ENCODE peak calls at places on chromosome 15, in six cellular contexts. One of them, this sample, is unnamed.

GRCh38 chr15:57769266-57769665 is 62.8 kb downstream of the POLR2M start:
- DNase-seq in CD8-positive, alpha-beta T cell: no peak
- DNase-seq in CD4-positive, alpha-beta T cell: no peak
- DNase-seq in spleen: no peak
- DNase-seq in nephron progenitor cell: no peak
- DNase-seq in GM20000: no peak
- DNase-seq in this sample: no peak

GRCh38 chr15:68679961-68680371 is 101.2 kb downstream of the CORO2B start:
- DNase-seq in CD4-positive, alpha-beta T cell: no peak
- DNase-seq in nephron progenitor cell: no peak
- DNase-seq in CD8-positive, alpha-beta T cell: no peak
- DNase-seq in spleen: no peak
- DNase-seq in GM20000: no peak
- DNase-seq in this sample: no peak

GRCh38 chr15:89358435-89358754 is 23.8 kb upstream of the POLG start:
- DNase-seq in CD8-positive, alpha-beta T cell: no peak
- DNase-seq in spleen: no peak
- DNase-seq in GM20000: no peak
- DNase-seq in nephron progenitor cell: no peak
- DNase-seq in CD4-positive, alpha-beta T cell: no peak
- DNase-seq in this sample: no peak

GRCh38 chr15:88888719-88889118 is 6.6 kb downstream of the HAPLN3 start:
- DNase-seq in nephron progenitor cell: no peak
- DNase-seq in spleen: no peak
- DNase-seq in GM20000: no peak
- DNase-seq in CD8-positive, alpha-beta T cell: no peak
- DNase-seq in CD4-positive, alpha-beta T cell: no peak
- DNase-seq in this sample: no peak

GRCh38 chr15:80492409-80492808 is 88.2 kb downstream of the ARNT2 start:
- DNase-seq in CD4-positive, alpha-beta T cell: no peak
- DNase-seq in nephron progenitor cell: no peak
- DNase-seq in CD8-positive, alpha-beta T cell: no peak
- DNase-seq in GM20000: no peak
- DNase-seq in spleen: no peak
- DNase-seq in this sample: no peak

GRCh38 chr15:77832874-77833273 is 200.2 kb upstream of the LINGO1 start:
- DNase-seq in nephron progenitor cell: no peak
- DNase-seq in spleen: peak
- DNase-seq in GM20000: no peak
- DNase-seq in CD4-positive, alpha-beta T cell: no peak
- DNase-seq in CD8-positive, alpha-beta T cell: no peak
- DNase-seq in this sample: no peak

GRCh38 chr15:38707802-38708671 is 143.4 kb upstream of the RASGRP1 start:
- DNase-seq in spleen: no peak
- DNase-seq in GM20000: peak
- DNase-seq in nephron progenitor cell: peak
- DNase-seq in CD8-positive, alpha-beta T cell: peak
- DNase-seq in CD4-positive, alpha-beta T cell: peak
- DNase-seq in this sample: peak

GRCh38 chr15:52658955-52659354 is 20.2 kb downstream of the ATOSA start:
- DNase-seq in CD4-positive, alpha-beta T cell: peak
- DNase-seq in spleen: no peak
- DNase-seq in GM20000: peak
- DNase-seq in CD8-positive, alpha-beta T cell: peak
- DNase-seq in nephron progenitor cell: no peak
- DNase-seq in this sample: no peak

GRCh38 chr15:71677766-71678165 is 132.6 kb upstream of the NR2E3 start:
- DNase-seq in nephron progenitor cell: no peak
- DNase-seq in CD8-positive, alpha-beta T cell: no peak
- DNase-seq in spleen: no peak
- DNase-seq in CD4-positive, alpha-beta T cell: no peak
- DNase-seq in GM20000: no peak
- DNase-seq in this sample: no peak

GRCh38 chr15:69853572-69853971 is 244.1 kb downstream of the TLE3 start:
- DNase-seq in GM20000: no peak
- DNase-seq in CD4-positive, alpha-beta T cell: no peak
- DNase-seq in spleen: peak
- DNase-seq in nephron progenitor cell: no peak
- DNase-seq in CD8-positive, alpha-beta T cell: no peak
- DNase-seq in this sample: no peak

GRCh38 chr15:82709081-82709420 is 624 bp downstream of the AP3B2 start:
- DNase-seq in GM20000: no peak
- DNase-seq in nephron progenitor cell: no peak
- DNase-seq in spleen: no peak
- DNase-seq in CD4-positive, alpha-beta T cell: no peak
- DNase-seq in CD8-positive, alpha-beta T cell: no peak
- DNase-seq in this sample: no peak

GRCh38 chr15:92617197-92618037 is 38.2 kb downstream of the FAM174B start:
- DNase-seq in CD4-positive, alpha-beta T cell: no peak
- DNase-seq in nephron progenitor cell: no peak
- DNase-seq in spleen: no peak
- DNase-seq in GM20000: no peak
- DNase-seq in CD8-positive, alpha-beta T cell: no peak
- DNase-seq in this sample: no peak

GRCh38 chr15:36612063-36612788 is 32.8 kb downstream of the CDIN1 start:
- DNase-seq in spleen: no peak
- DNase-seq in CD8-positive, alpha-beta T cell: no peak
- DNase-seq in nephron progenitor cell: no peak
- DNase-seq in CD4-positive, alpha-beta T cell: no peak
- DNase-seq in GM20000: no peak
- DNase-seq in this sample: no peak

GRCh38 chr15:100902436-100903190 is 16.5 kb upstream of the LRRK1 start:
- DNase-seq in spleen: peak
- DNase-seq in GM20000: no peak
- DNase-seq in CD8-positive, alpha-beta T cell: no peak
- DNase-seq in nephron progenitor cell: no peak
- DNase-seq in CD4-positive, alpha-beta T cell: no peak
- DNase-seq in this sample: no peak

DNA sequence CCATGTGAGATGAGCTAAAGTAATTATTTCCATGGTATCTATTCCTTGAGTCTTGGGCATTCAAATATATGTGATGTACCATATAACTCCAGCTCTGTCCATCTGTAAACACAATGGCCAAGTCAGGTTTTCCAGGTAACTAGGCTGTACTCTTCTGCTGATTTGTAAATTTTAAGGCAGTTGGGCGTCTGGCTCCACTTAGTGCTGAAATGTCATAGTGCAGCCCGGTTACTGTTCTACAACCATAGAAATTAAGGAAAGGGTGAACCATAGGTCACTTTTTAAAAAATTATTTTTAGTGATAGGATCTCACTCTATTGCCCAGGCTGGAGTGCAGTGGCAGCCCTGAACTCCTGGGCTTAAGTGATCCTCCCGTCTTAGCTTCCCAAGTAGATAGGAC is 44.7 kb upstream of the GOLM2 start:
- DNase-seq in CD8-positive, alpha-beta T cell: no peak
- DNase-seq in spleen: no peak
- DNase-seq in nephron progenitor cell: no peak
- DNase-seq in CD4-positive, alpha-beta T cell: no peak
- DNase-seq in GM20000: no peak
- DNase-seq in this sample: no peak
- TF ChIP-seq CTCF in CD8-positive, alpha-beta T cell: no peak
- TF ChIP-seq CTCF in spleen: no peak
- TF ChIP-seq CTCF in nephron progenitor cell: no peak
- TF ChIP-seq CTCF in CD4-positive, alpha-beta T cell: no peak
- TF ChIP-seq CTCF in GM20000: no peak
- TF ChIP-seq CTCF in this sample: peak

DNA sequence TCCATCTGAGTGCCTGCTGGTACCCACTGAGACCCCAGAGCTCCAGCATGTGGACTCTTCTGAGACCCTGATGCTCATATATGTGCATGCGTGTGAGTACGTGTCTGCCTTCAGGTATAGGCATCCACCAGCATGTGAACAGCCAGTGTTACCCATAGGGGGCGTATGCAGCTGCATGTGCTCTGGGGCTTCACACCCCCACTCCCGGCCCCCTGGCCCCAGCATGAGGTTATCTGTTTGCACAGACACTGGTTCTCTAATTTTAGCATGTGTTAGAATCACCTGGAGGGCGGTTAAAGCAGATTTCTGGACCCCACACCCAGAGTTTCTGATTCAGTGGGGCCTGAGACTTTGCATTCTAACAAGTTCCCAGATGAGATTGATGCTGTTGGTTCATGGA is 824 bp upstream of the CILP start:
- DNase-seq in nephron progenitor cell: no peak
- DNase-seq in CD4-positive, alpha-beta T cell: peak
- DNase-seq in CD8-positive, alpha-beta T cell: peak
- DNase-seq in spleen: peak
- DNase-seq in GM20000: peak
- DNase-seq in this sample: no peak
- TF ChIP-seq CTCF in nephron progenitor cell: peak
- TF ChIP-seq CTCF in CD4-positive, alpha-beta T cell: peak
- TF ChIP-seq CTCF in CD8-positive, alpha-beta T cell: peak
- TF ChIP-seq CTCF in spleen: peak
- TF ChIP-seq CTCF in GM20000: peak
- TF ChIP-seq CTCF in this sample: peak

DNA sequence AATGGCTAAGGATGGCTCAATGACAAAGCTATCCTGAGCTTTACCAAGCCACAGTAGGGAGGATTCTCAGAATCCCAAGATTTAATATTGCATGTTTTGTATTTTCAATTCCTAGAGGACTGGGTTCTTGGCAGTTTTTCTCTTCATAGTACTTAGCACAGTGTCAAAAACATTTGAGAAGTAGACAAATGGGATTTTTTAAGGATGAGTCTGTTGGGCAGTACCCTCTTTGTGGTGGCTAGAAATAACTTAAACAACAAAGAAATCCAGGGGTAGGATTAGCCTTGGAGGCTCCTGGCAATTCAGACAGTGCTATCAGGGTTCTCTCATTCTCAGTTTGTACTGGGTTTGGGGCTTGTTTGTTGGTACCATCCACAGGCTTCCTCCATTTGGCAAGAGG is 212.8 kb upstream of the RORA start:
- DNase-seq in nephron progenitor cell: no peak
- DNase-seq in CD8-positive, alpha-beta T cell: no peak
- DNase-seq in GM20000: no peak
- DNase-seq in spleen: no peak
- DNase-seq in CD4-positive, alpha-beta T cell: no peak
- DNase-seq in this sample: no peak
- TF ChIP-seq CTCF in nephron progenitor cell: no peak
- TF ChIP-seq CTCF in CD8-positive, alpha-beta T cell: no peak
- TF ChIP-seq CTCF in GM20000: no peak
- TF ChIP-seq CTCF in spleen: no peak
- TF ChIP-seq CTCF in CD4-positive, alpha-beta T cell: no peak
- TF ChIP-seq CTCF in this sample: no peak

DNA sequence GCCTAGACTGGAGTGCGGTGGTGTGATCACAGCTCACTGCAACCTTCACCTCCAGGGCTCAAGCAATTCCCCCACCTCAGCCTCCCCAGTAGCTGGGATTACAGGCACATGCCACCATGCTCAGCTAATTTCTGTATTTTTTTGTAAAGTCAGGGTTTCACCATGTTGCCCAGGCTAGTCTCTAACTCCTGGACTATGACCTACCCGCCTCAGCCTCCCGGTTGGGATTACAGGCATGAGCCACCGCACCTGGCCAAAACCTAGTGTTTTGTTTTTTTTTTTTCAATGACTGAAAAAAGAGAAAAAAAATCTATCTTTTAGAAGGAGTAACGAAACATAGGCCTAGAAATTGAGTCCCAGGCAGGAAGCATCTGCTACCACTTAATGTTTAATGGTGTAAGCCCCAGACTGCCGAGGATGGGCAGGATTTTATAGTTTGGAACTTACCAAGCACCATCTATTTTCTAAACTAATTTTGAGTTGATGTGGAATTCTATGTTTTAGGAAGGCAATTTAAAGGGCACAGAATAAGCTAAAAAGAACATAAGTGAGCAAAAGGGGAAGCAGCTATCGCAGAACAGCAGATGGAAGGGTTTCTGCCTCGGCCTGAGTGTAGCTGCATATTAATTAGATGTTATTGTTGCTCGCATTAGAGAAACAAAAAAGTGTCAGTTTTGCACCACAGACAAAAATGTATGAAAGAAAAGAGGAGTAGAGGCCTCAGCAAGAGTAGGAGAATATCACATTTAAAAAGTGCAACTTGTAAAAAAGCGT is 24.2 kb upstream of the CA12 start:
- DNase-seq in CD8-positive, alpha-beta T cell: no peak
- DNase-seq in CD4-positive, alpha-beta T cell: no peak
- DNase-seq in spleen: no peak
- DNase-seq in nephron progenitor cell: no peak
- DNase-seq in GM20000: no peak
- DNase-seq in this sample: no peak
- TF ChIP-seq CTCF in CD8-positive, alpha-beta T cell: no peak
- TF ChIP-seq CTCF in CD4-positive, alpha-beta T cell: no peak
- TF ChIP-seq CTCF in spleen: no peak
- TF ChIP-seq CTCF in nephron progenitor cell: no peak
- TF ChIP-seq CTCF in GM20000: no peak
- TF ChIP-seq CTCF in this sample: no peak

This sample was measured in neural crest cell.